ENCODE peak calls at places on chromosomes 7 and 10, in five cellular contexts. One of them, this sample, is unnamed.

GRCh38 chr10:66925896-66926719 is at the start of gene LRRTM3:
- DNase-seq in cardiac muscle cell: peak; percentile 79
- DNase-seq in NCI-H2171 treated with DMSO at 0.1 percent for 48 hours: peak; percentile 44
- DNase-seq in AG04450: peak; percentile 34
- DNase-seq in hypothalamus: peak; percentile 26
- DNase-seq in this sample: peak; percentile 31

GRCh38 chr7:86846494-86847190 is 202.9 kb downstream of the GRM3 start:
- DNase-seq in cardiac muscle cell: no peak
- DNase-seq in NCI-H2171 treated with DMSO at 0.1 percent for 48 hours: no peak
- DNase-seq in AG04450: no peak
- DNase-seq in hypothalamus: no peak
- DNase-seq in this sample: no peak

GRCh38 chr7:80583901-80584300 is 54.5 kb upstream of the CD36 start:
- DNase-seq in cardiac muscle cell: no peak
- DNase-seq in NCI-H2171 treated with DMSO at 0.1 percent for 48 hours: no peak
- DNase-seq in AG04450: no peak
- DNase-seq in hypothalamus: no peak
- DNase-seq in this sample: no peak

GRCh38 chr7:80183900-80184685 is 49.5 kb downstream of the GNAI1 start:
- DNase-seq in cardiac muscle cell: no peak
- DNase-seq in NCI-H2171 treated with DMSO at 0.1 percent for 48 hours: no peak
- DNase-seq in AG04450: no peak
- DNase-seq in hypothalamus: no peak
- DNase-seq in this sample: no peak

GRCh38 chr7:22082886-22083710 is 137.4 kb upstream of the CDCA7L start:
- DNase-seq in cardiac muscle cell: peak; percentile 85
- DNase-seq in NCI-H2171 treated with DMSO at 0.1 percent for 48 hours: peak; percentile 41
- DNase-seq in AG04450: peak; percentile 44
- DNase-seq in hypothalamus: peak; percentile 87
- DNase-seq in this sample: peak; percentile 70

GRCh38 chr7:32019008-32019578 is 51.1 kb downstream of the PDE1C start:
- DNase-seq in cardiac muscle cell: no peak
- DNase-seq in NCI-H2171 treated with DMSO at 0.1 percent for 48 hours: no peak
- DNase-seq in AG04450: no peak
- DNase-seq in hypothalamus: no peak
- DNase-seq in this sample: no peak

GRCh38 chr7:127252736-127253288 is at the start of gene GRM8:
- DNase-seq in cardiac muscle cell: peak; percentile 58
- DNase-seq in NCI-H2171 treated with DMSO at 0.1 percent for 48 hours: peak; percentile 87
- DNase-seq in AG04450: no peak
- DNase-seq in hypothalamus: peak; percentile 52
- DNase-seq in this sample: peak; percentile 78

GRCh38 chr10:77829356-77829755 is 97.2 kb downstream of the DLG5 start:
- DNase-seq in cardiac muscle cell: no peak
- DNase-seq in NCI-H2171 treated with DMSO at 0.1 percent for 48 hours: no peak
- DNase-seq in AG04450: no peak
- DNase-seq in hypothalamus: no peak
- DNase-seq in this sample: no peak

GRCh38 chr7:51316666-51317581 is at the start of gene COBL:
- DNase-seq in cardiac muscle cell: no peak
- DNase-seq in NCI-H2171 treated with DMSO at 0.1 percent for 48 hours: no peak
- DNase-seq in AG04450: no peak
- DNase-seq in hypothalamus: no peak
- DNase-seq in this sample: no peak

GRCh38 chr7:91759205-91759863 is 121.2 kb downstream of the MTERF1 start:
- DNase-seq in cardiac muscle cell: peak; percentile 22
- DNase-seq in NCI-H2171 treated with DMSO at 0.1 percent for 48 hours: no peak
- DNase-seq in AG04450: no peak
- DNase-seq in hypothalamus: no peak
- DNase-seq in this sample: no peak

GRCh38 chr10:3472705-3473078 is 300.1 kb upstream of the PITRM1 start:
- DNase-seq in cardiac muscle cell: peak; percentile 61
- DNase-seq in NCI-H2171 treated with DMSO at 0.1 percent for 48 hours: no peak
- DNase-seq in AG04450: no peak
- DNase-seq in hypothalamus: no peak
- DNase-seq in this sample: no peak

GRCh38 chr10:103547391-103547946 is 54.0 kb downstream of the NEURL1 start:
- DNase-seq in cardiac muscle cell: no peak
- DNase-seq in NCI-H2171 treated with DMSO at 0.1 percent for 48 hours: no peak
- DNase-seq in AG04450: no peak
- DNase-seq in hypothalamus: no peak
- DNase-seq in this sample: no peak

GRCh38 chr7:464712-465461 is 54.8 kb downstream of the PDGFA start:
- DNase-seq in cardiac muscle cell: peak; percentile 90
- DNase-seq in NCI-H2171 treated with DMSO at 0.1 percent for 48 hours: no peak
- DNase-seq in AG04450: peak; percentile 50
- DNase-seq in hypothalamus: no peak
- DNase-seq in this sample: no peak

GRCh38 chr7:122803323-122803722 is 82.9 kb downstream of the CADPS2 start:
- DNase-seq in cardiac muscle cell: peak; percentile 50
- DNase-seq in NCI-H2171 treated with DMSO at 0.1 percent for 48 hours: peak; percentile 13
- DNase-seq in AG04450: no peak
- DNase-seq in hypothalamus: peak; percentile 5
- DNase-seq in this sample: no peak

GRCh38 chr10:109987413-109987812 is 20.4 kb upstream of the ADD3 start:
- DNase-seq in cardiac muscle cell: peak; percentile 81
- DNase-seq in NCI-H2171 treated with DMSO at 0.1 percent for 48 hours: no peak
- DNase-seq in AG04450: no peak
- DNase-seq in hypothalamus: no peak
- DNase-seq in this sample: no peak

GRCh38 chr7:46239856-46240255 is 318.8 kb upstream of the IGFBP3 start:
- DNase-seq in cardiac muscle cell: no peak
- DNase-seq in NCI-H2171 treated with DMSO at 0.1 percent for 48 hours: no peak
- DNase-seq in AG04450: peak; percentile 11
- DNase-seq in hypothalamus: no peak
- DNase-seq in this sample: no peak

GRCh38 chr10:131068760-131069159 is 242.8 kb downstream of the TCERG1L start:
- DNase-seq in cardiac muscle cell: no peak
- DNase-seq in NCI-H2171 treated with DMSO at 0.1 percent for 48 hours: no peak
- DNase-seq in AG04450: no peak
- DNase-seq in hypothalamus: no peak
- DNase-seq in this sample: no peak

GRCh38 chr10:11881477-11882417 is 58.6 kb downstream of the PROSER2 start:
- DNase-seq in cardiac muscle cell: no peak
- DNase-seq in NCI-H2171 treated with DMSO at 0.1 percent for 48 hours: no peak
- DNase-seq in AG04450: no peak
- DNase-seq in hypothalamus: no peak
- DNase-seq in this sample: no peak

GRCh38 chr10:75472685-75473084 is 41.3 kb downstream of the LRMDA start:
- DNase-seq in cardiac muscle cell: no peak
- DNase-seq in NCI-H2171 treated with DMSO at 0.1 percent for 48 hours: no peak
- DNase-seq in AG04450: no peak
- DNase-seq in hypothalamus: no peak
- DNase-seq in this sample: no peak

GRCh38 chr7:95808396-95808795 is 36.0 kb downstream of the DYNC1I1 start:
- DNase-seq in cardiac muscle cell: no peak
- DNase-seq in NCI-H2171 treated with DMSO at 0.1 percent for 48 hours: no peak
- DNase-seq in AG04450: no peak
- DNase-seq in hypothalamus: no peak
- DNase-seq in this sample: no peak

GRCh38 chr7:16078076-16078952 is 343.0 kb downstream of the CRPPA start:
- DNase-seq in cardiac muscle cell: peak; percentile 80
- DNase-seq in NCI-H2171 treated with DMSO at 0.1 percent for 48 hours: peak; percentile 70
- DNase-seq in AG04450: peak; percentile 23
- DNase-seq in hypothalamus: no peak
- DNase-seq in this sample: peak; percentile 71

GRCh38 chr7:43669286-43670081 is 59.8 kb downstream of the COA1 start:
- DNase-seq in cardiac muscle cell: no peak
- DNase-seq in NCI-H2171 treated with DMSO at 0.1 percent for 48 hours: no peak
- DNase-seq in AG04450: no peak
- DNase-seq in hypothalamus: no peak
- DNase-seq in this sample: no peak

GRCh38 chr7:134307320-134307719 is 9.4 kb downstream of the SLC35B4 start:
- DNase-seq in cardiac muscle cell: peak; percentile 57
- DNase-seq in NCI-H2171 treated with DMSO at 0.1 percent for 48 hours: no peak
- DNase-seq in AG04450: no peak
- DNase-seq in hypothalamus: no peak
- DNase-seq in this sample: no peak

GRCh38 chr7:156842740-156843140 is 50.2 kb downstream of the LMBR1 start:
- DNase-seq in cardiac muscle cell: no peak
- DNase-seq in NCI-H2171 treated with DMSO at 0.1 percent for 48 hours: no peak
- DNase-seq in AG04450: no peak
- DNase-seq in hypothalamus: no peak
- DNase-seq in this sample: no peak

This sample was measured in NCI-H1694 treated with DMSO at 0.1 percent for 48 hours.